ENCODE peak calls at places on chromosome 22, in nine cellular contexts. Q is Karpas-422, O is ovary, H is suprapubic skin, I is A549, M is IMR-90, U is stomach, N is PC-9, X is AG09309. V is an unnamed sample.
A peak's percentile ranks its signal among the peaks of the same experiment; 100 is the strongest.

GRCh38 chr22:41917906-41918791 is 3.3 kb upstream of the SHISA8 start:
- DNase-seq in Q (peak; percentile 88), U (peak; percentile 58), O (no peak), X (no peak), M (peak; percentile 63), N (peak; percentile 44), I (peak; percentile 51), H (no peak), V (no peak)

GRCh38 chr22:19943665-19944026 is 2.0 kb upstream of the TXNRD2 start:
- DNase-seq in X (peak; percentile 55), U (no peak), Q (no peak), O (peak; percentile 31), H (no peak), N (no peak), M (peak; percentile 76), I (peak; percentile 46), V (no peak)

GRCh38 chr22:33465554-33465953 is 407.4 kb upstream of the SYN3 start:
- DNase-seq in X (no peak), N (no peak), U (no peak), M (no peak), Q (no peak), H (no peak), O (no peak), I (no peak), V (no peak)

GRCh38 chr22:20448630-20449029 is 11.0 kb upstream of the SCARF2 start:
- DNase-seq in N (no peak), U (no peak), X (no peak), Q (no peak), O (no peak), I (no peak), H (no peak), M (no peak), V (no peak)

GRCh38 chr22:27717094-27717493 is 84.5 kb downstream of the MN1 start:
- DNase-seq in I (no peak), U (no peak), Q (no peak), N (no peak), X (no peak), H (no peak), M (no peak), O (no peak), V (no peak)

GRCh38 chr22:20299736-20300136 is 20.1 kb downstream of the DGCR6L start:
- DNase-seq in O (peak; percentile 50), I (no peak), M (peak; percentile 28), N (no peak), Q (no peak), X (no peak), H (no peak), U (peak; percentile 60), V (no peak)

GRCh38 chr22:24440270-24440717 is 12.9 kb downstream of the ADORA2A start:
- DNase-seq in M (no peak), H (peak; percentile 46), Q (no peak), I (no peak), N (no peak), X (no peak), U (no peak), O (no peak), V (no peak)

GRCh38 chr22:40209945-40210485 is 32.3 kb downstream of the TNRC6B start:
- DNase-seq in O (no peak), M (no peak), I (no peak), X (no peak), U (no peak), H (no peak), Q (peak; percentile 56), N (no peak), V (no peak)

GRCh38 chr22:36374603-36375024 is 13.2 kb downstream of the MYH9 start:
- DNase-seq in H (no peak), N (peak; percentile 96), U (peak; percentile 68), X (no peak), M (peak; percentile 77), Q (no peak), O (no peak), I (peak; percentile 73), V (no peak)

GRCh38 chr22:36373258-36373579 is 14.5 kb downstream of the MYH9 start:
- DNase-seq in M (peak; percentile 9), Q (no peak), H (no peak), O (no peak), X (no peak), N (peak; percentile 90), U (no peak), I (no peak), V (no peak)

GRCh38 chr22:36376265-36376664 is 11.5 kb downstream of the MYH9 start:
- DNase-seq in N (no peak), U (no peak), O (no peak), Q (no peak), X (no peak), I (no peak), H (no peak), M (no peak), V (no peak)

GRCh38 chr22:36377022-36377631 is 10.6 kb downstream of the MYH9 start:
- DNase-seq in N (no peak), M (no peak), U (no peak), I (no peak), O (no peak), Q (no peak), H (no peak), X (no peak), V (no peak)

DNA sequence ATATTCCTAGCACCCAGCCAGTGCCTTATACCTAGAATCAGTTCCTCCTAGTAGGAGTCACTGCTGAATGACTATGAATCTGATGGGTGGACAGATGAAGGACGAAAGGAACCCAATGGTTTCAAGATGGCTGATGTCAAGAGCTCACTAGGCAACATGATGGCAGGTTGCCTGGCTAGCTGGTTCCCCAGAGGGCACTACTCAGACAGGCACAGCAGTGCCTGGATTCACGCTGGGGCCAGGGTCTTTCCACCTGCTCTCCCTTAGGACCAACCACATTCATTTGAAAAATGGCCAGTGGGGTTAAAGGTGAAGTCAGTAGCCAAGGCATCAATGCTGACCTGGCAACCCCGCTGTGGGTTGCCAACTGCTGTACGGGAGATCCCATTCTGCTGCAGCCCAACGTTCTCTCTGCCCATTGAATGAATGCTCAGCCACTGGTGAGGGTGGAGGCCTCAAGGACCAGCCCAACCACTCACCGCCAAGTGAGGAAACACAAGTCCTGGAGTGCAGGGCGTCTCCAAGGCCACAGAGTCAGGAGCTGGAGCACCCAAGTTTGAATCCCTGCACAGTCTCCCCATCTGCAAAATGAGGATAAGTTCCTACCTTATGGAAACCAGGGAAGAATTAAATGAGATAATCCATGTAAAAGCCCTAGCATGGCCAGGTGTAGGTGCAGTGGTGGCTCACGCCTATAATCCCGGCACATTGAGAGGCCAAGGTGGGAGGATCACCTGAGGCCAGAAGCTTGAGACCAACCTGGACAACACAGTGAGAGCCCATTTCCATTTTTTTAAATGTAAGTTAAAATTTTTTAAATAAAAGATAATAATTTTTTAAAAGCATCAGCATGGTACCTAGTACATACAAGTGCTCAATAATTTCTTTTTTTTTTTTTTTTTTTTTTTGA is 12.4 kb downstream of the MYH9 start:
- DNase-seq in Q (no peak), O (no peak), H (no peak), N (no peak), M (peak; percentile 10), X (no peak), U (no peak), I (no peak), V (no peak)
- H3K4me3 ChIP-seq in Q (no peak overlapping the region), O (no peak overlapping the region), H (no peak overlapping the region), N (peak overlapping the region; percentile 1), M (no peak overlapping the region), X (no peak overlapping the region), U (no peak overlapping the region), I (no peak overlapping the region), V (no peak overlapping the region)

GRCh38 chr22:46057206-46057605 is 80.2 kb upstream of the WNT7B start:
- DNase-seq in N (no peak), H (peak; percentile 37), O (peak; percentile 66), I (no peak), Q (peak; percentile 58), U (peak; percentile 25), X (no peak), M (no peak), V (no peak)

GRCh38 chr22:46055176-46055850 is 78.4 kb upstream of the WNT7B start:
- DNase-seq in U (peak; percentile 72), Q (no peak), O (peak; percentile 70), M (no peak), H (peak; percentile 75), X (no peak), I (no peak), N (no peak), V (no peak)

GRCh38 chr22:46055851-46056168 is 78.8 kb upstream of the WNT7B start:
- DNase-seq in I (no peak), X (no peak), M (no peak), U (no peak), H (no peak), N (no peak), Q (no peak), O (no peak), V (no peak)

GRCh38 chr22:46057762-46058420 is 80.9 kb upstream of the WNT7B start:
- DNase-seq in H (peak; percentile 64), N (no peak), U (peak; percentile 57), O (peak; percentile 45), I (no peak), X (no peak), M (no peak), Q (peak; percentile 92), V (no peak)

GRCh38 chr22:46056169-46057041 is 79.4 kb upstream of the WNT7B start:
- DNase-seq in H (peak; percentile 67), Q (no peak), N (no peak), O (peak; percentile 65), M (no peak), U (peak; percentile 55), I (no peak), X (no peak), V (no peak)
- H3K4me3 ChIP-seq in H (peak overlapping the region; percentile 83), Q (no peak overlapping the region), N (no peak overlapping the region), O (peak overlapping the region; percentile 87), M (no peak overlapping the region), U (peak overlapping the region; percentile 68), I (peak overlapping the region; percentile 11), X (peak overlapping the region; percentile 75), V (peak overlapping the region; percentile 62)

GRCh38 chr22:45008853-45009751 is 703 bp downstream of the PHF21B start:
- DNase-seq in Q (peak; percentile 61), N (no peak), O (peak; percentile 55), H (no peak), I (peak; percentile 31), M (no peak), X (no peak), U (no peak), V (no peak)

GRCh38 chr22:45007946-45008852 is 1.6 kb downstream of the PHF21B start:
- DNase-seq in I (peak; percentile 43), U (no peak), H (no peak), Q (peak; percentile 40), N (no peak), O (peak; percentile 75), M (no peak), X (no peak), V (no peak)

GRCh38 chr22:45006101-45006872 is 3.5 kb downstream of the PHF21B start:
- DNase-seq in M (no peak), H (no peak), I (no peak), U (no peak), O (no peak), N (no peak), Q (peak; percentile 26), X (no peak), V (no peak)

GRCh38 chr22:45007247-45007945 is 2.4 kb downstream of the PHF21B start:
- DNase-seq in M (peak; percentile 27), X (no peak), N (no peak), O (peak; percentile 73), Q (no peak), U (no peak), I (peak; percentile 16), H (no peak), V (no peak)

GRCh38 chr22:45006873-45007246 is 2.9 kb downstream of the PHF21B start:
- DNase-seq in N (no peak), H (no peak), M (no peak), Q (peak; percentile 15), O (no peak), U (no peak), X (no peak), I (no peak), V (no peak)
- H3K4me3 ChIP-seq in N (no peak overlapping the region), H (peak overlapping the region; percentile 53), M (no peak overlapping the region), Q (no peak overlapping the region), O (peak overlapping the region; percentile 46), U (peak overlapping the region; percentile 61), X (no peak overlapping the region), I (no peak overlapping the region), V (no peak overlapping the region)

DNA sequence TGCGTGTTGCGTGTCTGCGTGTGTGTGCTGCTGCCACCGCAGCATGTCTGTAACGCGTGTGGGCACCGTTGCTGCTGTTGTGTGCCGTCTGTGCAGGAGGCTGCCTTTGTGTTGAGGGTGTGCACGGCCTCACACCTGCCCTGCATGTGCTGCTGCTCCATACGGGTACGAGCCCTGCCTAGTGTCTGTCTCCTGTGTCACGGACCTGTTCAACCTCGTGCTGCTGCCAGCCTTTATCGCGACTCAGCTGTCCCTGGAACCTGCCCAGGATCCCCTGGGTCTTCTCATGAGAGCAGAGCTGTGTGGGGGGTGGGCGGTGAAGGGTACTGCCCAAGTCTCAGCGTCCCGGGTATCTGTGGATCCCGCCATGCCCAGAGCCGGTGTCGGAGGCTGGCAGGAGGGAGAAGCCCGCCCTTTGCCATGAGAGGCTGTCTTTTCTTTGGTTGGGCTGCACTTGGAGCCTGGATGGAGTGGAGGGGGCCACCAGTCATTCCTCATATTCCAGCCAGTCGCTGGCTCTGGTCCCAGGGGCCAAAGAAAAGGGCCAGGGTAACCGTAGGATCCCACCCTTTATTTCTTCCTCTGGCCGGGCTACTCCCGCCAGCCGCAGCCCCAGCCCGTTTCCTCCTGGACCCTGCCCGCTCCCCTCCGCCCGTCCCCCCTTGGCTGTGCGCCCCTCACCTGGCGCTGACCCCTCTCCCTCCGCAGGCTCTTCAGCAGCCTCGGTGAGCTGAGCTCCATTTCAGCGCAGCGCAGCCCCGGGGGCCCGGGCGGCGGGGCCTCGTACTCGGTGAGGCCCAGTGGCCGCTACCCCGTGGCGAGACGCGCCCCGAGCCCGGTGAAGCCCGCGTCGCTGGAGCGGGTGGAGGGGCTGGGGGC is 7.8 kb upstream of the ACR start:
- DNase-seq in X (no peak), N (no peak), O (peak; percentile 14), H (peak; percentile 66), Q (no peak), M (no peak), I (no peak), U (no peak), V (no peak)
- H3K4me3 ChIP-seq in X (no peak overlapping the region), N (no peak overlapping the region), O (no peak overlapping the region), H (no peak overlapping the region), Q (no peak overlapping the region), M (no peak overlapping the region), I (no peak overlapping the region), U (no peak overlapping the region), V (no peak overlapping the region)